ENCODE peak calls at places on chromosome 21, in six cellular contexts. S is neuronal stem cell, K is H9, U is IMR-90, D is trophoblast cell, Q is H1. F is an unnamed sample.

GRCh38 chr21:46168238-46168637 is 12.9 kb upstream of the FTCD start:
- DNase-seq in S (no peak), K (peak), U (no peak), D (no peak), Q (no peak), F (no peak)

GRCh38 chr21:31543191-31543590 is 116.3 kb upstream of the SOD1 start:
- DNase-seq in S (no peak), K (no peak), U (peak), D (peak), Q (no peak), F (peak)

GRCh38 chr21:16644690-16645089 is 868.2 kb upstream of the CXADR start:
- DNase-seq in S (no peak), K (no peak), U (peak), D (no peak), Q (no peak), F (no peak)

GRCh38 chr21:31556662-31557061 is 102.8 kb upstream of the SOD1 start:
- DNase-seq in S (no peak), K (no peak), U (no peak), D (no peak), Q (no peak), F (no peak)

GRCh38 chr21:31305888-31306287 is 38.2 kb downstream of the TIAM1 start:
- DNase-seq in S (no peak), K (no peak), U (no peak), D (no peak), Q (no peak), F (no peak)

GRCh38 chr21:22250355-22250754 is 1252.1 kb downstream of the NCAM2 start:
- DNase-seq in S (no peak), K (no peak), U (no peak), D (no peak), Q (no peak), F (no peak)

GRCh38 chr21:24781146-24781545 is 826.1 kb downstream of the MRPL39 start:
- DNase-seq in S (no peak), K (no peak), U (no peak), D (no peak), Q (no peak), F (no peak)

GRCh38 chr21:28207776-28208175 is 784.9 kb downstream of the LTN1 start:
- DNase-seq in S (no peak), K (no peak), U (peak), D (no peak), Q (no peak), F (peak)

GRCh38 chr21:25569711-25570110 is 37.6 kb downstream of the MRPL39 start:
- DNase-seq in S (no peak), K (no peak), U (no peak), D (no peak), Q (no peak), F (no peak)

GRCh38 chr21:45864436-45864835 is 117.1 kb upstream of the COL6A1 start:
- DNase-seq in S (no peak), K (no peak), U (peak), D (no peak), Q (no peak), F (peak)

GRCh38 chr21:42553435-42553834 is 39.8 kb downstream of the SLC37A1 start:
- DNase-seq in S (no peak), K (no peak), U (no peak), D (peak), Q (no peak), F (peak)

GRCh38 chr21:45887121-45887611 is 94.4 kb upstream of the COL6A1 start:
- DNase-seq in S (no peak), K (no peak), U (no peak), D (no peak), Q (no peak), F (peak)

GRCh38 chr21:24939288-24939687 is 668.0 kb downstream of the MRPL39 start:
- DNase-seq in S (no peak), K (no peak), U (no peak), D (no peak), Q (no peak), F (no peak)

GRCh38 chr21:17650301-17650700 is 37.6 kb upstream of the BTG3 start:
- DNase-seq in S (no peak), K (no peak), U (no peak), D (no peak), Q (no peak), F (no peak)

GRCh38 chr21:36859744-36860501 is 106.5 kb downstream of the HLCS start:
- DNase-seq in S (no peak), K (peak), U (peak), D (peak), Q (peak), F (peak)

GRCh38 chr21:32772281-32773047 is 909 bp upstream of the PAXBP1 start:
- DNase-seq in S (peak), K (no peak), U (peak), D (peak), Q (no peak), F (peak)

GRCh38 chr21:24110846-24111245 is 1496.4 kb downstream of the MRPL39 start:
- DNase-seq in S (no peak), K (no peak), U (peak), D (no peak), Q (no peak), F (no peak)

GRCh38 chr21:20997633-20998455 is at the start of gene NCAM2:
- DNase-seq in S (peak), K (peak), U (peak), D (peak), Q (no peak), F (peak)

GRCh38 chr21:42016364-42016985 is 6.3 kb upstream of the ZBTB21 start:
- DNase-seq in S (no peak), K (no peak), U (no peak), D (no peak), Q (no peak), F (no peak)

GRCh38 chr21:33314096-33314495 is 10.7 kb upstream of the IFNAR1 start:
- DNase-seq in S (no peak), K (no peak), U (no peak), D (no peak), Q (no peak), F (no peak)

GRCh38 chr21:16993416-16994044 is 519.3 kb upstream of the CXADR start:
- DNase-seq in S (no peak), K (no peak), U (peak), D (no peak), Q (no peak), F (no peak)

GRCh38 chr21:42568834-42569731 is 55.4 kb downstream of the SLC37A1 start:
- DNase-seq in S (no peak), K (no peak), U (no peak), D (no peak), Q (no peak), F (no peak)

GRCh38 chr21:37579356-37579755 is 212.8 kb downstream of the DYRK1A start:
- DNase-seq in S (no peak), K (no peak), U (peak), D (no peak), Q (no peak), F (no peak)

GRCh38 chr21:29433366-29434059 is 134.8 kb downstream of the BACH1 start:
- DNase-seq in S (no peak), K (no peak), U (peak), D (peak), Q (no peak), F (peak)

GRCh38 chr21:40640427-40640826 is 206.5 kb downstream of the DSCAM start:
- DNase-seq in S (no peak), K (no peak), U (no peak), D (no peak), Q (no peak), F (no peak)

GRCh38 chr21:38830667-38831525 is 25.2 kb downstream of the ETS2 start:
- DNase-seq in S (no peak), K (no peak), U (no peak), D (peak), Q (no peak), F (no peak)

GRCh38 chr21:45877821-45878469 is 103.6 kb upstream of the COL6A1 start:
- DNase-seq in S (no peak), K (no peak), U (no peak), D (no peak), Q (no peak), F (no peak)

GRCh38 chr21:26756491-26757159 is 88.6 kb downstream of the ADAMTS1 start:
- DNase-seq in S (no peak), K (no peak), U (peak), D (peak), Q (no peak), F (no peak)
- H3K14ac ChIP-seq in S (no peak), K (no peak), U (no peak), D (no peak), Q (no peak), F (no peak)

GRCh38 chr21:15063821-15064575 is 802 bp downstream of the NRIP1 start:
- DNase-seq in S (no peak), K (peak), U (no peak), D (peak), Q (no peak), F (peak)

GRCh38 chr21:15064576-15065380 is at the start of gene NRIP1:
- DNase-seq in S (peak), K (peak), U (peak), D (peak), Q (no peak), F (peak)

GRCh38 chr21:15063081-15063820 is 1.5 kb downstream of the NRIP1 start:
- DNase-seq in S (no peak), K (no peak), U (peak), D (no peak), Q (no peak), F (peak)

GRCh38 chr21:15066231-15066577 is 1.4 kb upstream of the NRIP1 start:
- DNase-seq in S (no peak), K (no peak), U (no peak), D (peak), Q (no peak), F (no peak)

GRCh38 chr21:15065381-15066230 is 806 bp upstream of the NRIP1 start:
- DNase-seq in S (peak), K (peak), U (peak), D (peak), Q (no peak), F (peak)
- H3K18ac ChIP-seq in S (peak), K (no peak), U (peak), D (peak), Q (no peak), F (peak)

GRCh38 chr21:43921602-43921978 is 56.6 kb downstream of the AGPAT3 start:
- DNase-seq in S (no peak), K (no peak), U (no peak), D (no peak), Q (no peak), F (no peak)
- H3K9ac ChIP-seq in S (no peak), K (no peak), U (no peak), D (no peak), Q (no peak), F (no peak)

GRCh38 chr21:35394049-35394448 is 344.9 kb upstream of the RUNX1 start:
- DNase-seq in S (no peak), K (no peak), U (no peak), D (no peak), Q (no peak), F (no peak)
- H3K14ac ChIP-seq in S (no peak), K (no peak), U (no peak), D (no peak), Q (no peak), F (no peak)

GRCh38 chr21:44702973-44703730 is 6.2 kb downstream of the KRTAP10-12 start:
- DNase-seq in S (no peak), K (no peak), U (peak), D (no peak), Q (no peak), F (no peak)
- H3K18ac ChIP-seq in S (peak), K (peak), U (no peak), D (no peak), Q (peak), F (no peak)

F was measured in mesenchymal stem cell.